ENCODE peak calls at places on chromosomes 6 and 20, in seven cellular contexts. I, Y, M, P, X, R and S are unnamed samples.

GRCh38 chr6:108115598-108116058 is 41.1 kb upstream of the OSTM1 start:
- DNase-seq in X (peak), I (no peak), Y (no peak), M (peak), R (peak), P (peak), S (no peak)

GRCh38 chr6:106138151-106138550 is 52.0 kb downstream of the PRDM1 start:
- DNase-seq in I (no peak), Y (no peak), P (no peak), X (no peak), M (no peak), R (no peak), S (no peak)

GRCh38 chr6:161215193-161215592 is 58.7 kb downstream of the AGPAT4 start:
- DNase-seq in M (no peak), X (no peak), P (no peak), Y (no peak), I (no peak), R (no peak), S (no peak)

GRCh38 chr6:159044899-159045727 is at the start of gene TAGAP:
- DNase-seq in I (no peak), P (peak), Y (peak), X (no peak), R (peak), M (peak), S (peak)

GRCh38 chr20:62307226-62308101 is 4.7 kb downstream of the ADRM1 start:
- DNase-seq in M (no peak), X (no peak), P (no peak), Y (no peak), I (no peak), R (no peak), S (no peak)

GRCh38 chr6:128600397-128600951 is 80.1 kb upstream of the PTPRK start:
- DNase-seq in X (peak), P (no peak), R (no peak), I (no peak), Y (no peak), M (no peak), S (peak)

GRCh38 chr6:34664270-34664971 is 32.1 kb downstream of the ILRUN start:
- DNase-seq in R (no peak), I (no peak), Y (no peak), P (no peak), M (no peak), X (no peak), S (no peak)

GRCh38 chr20:21303061-21303871 is at the start of gene XRN2:
- DNase-seq in I (peak), R (peak), Y (peak), X (peak), P (peak), M (peak), S (peak)

GRCh38 chr6:42276008-42276890 is 58.6 kb upstream of the MRPS10 start:
- DNase-seq in X (no peak), I (no peak), Y (no peak), M (no peak), P (no peak), R (no peak), S (no peak)

GRCh38 chr6:72363844-72364740 is 257.8 kb upstream of the KCNQ5 start:
- DNase-seq in Y (no peak), X (no peak), M (peak), P (peak), I (no peak), R (no peak), S (peak)

GRCh38 chr6:103405321-103405720 is 1454.4 kb downstream of the HACE1 start:
- DNase-seq in X (no peak), I (no peak), R (no peak), P (no peak), Y (no peak), M (peak), S (no peak)

GRCh38 chr20:36732456-36732855 is 13.4 kb downstream of the NDRG3 start:
- DNase-seq in M (no peak), Y (no peak), X (no peak), R (no peak), I (no peak), P (no peak), S (no peak)